ENCODE peak calls at places on chromosome 12, in four cellular contexts. One of them, this sample, is unnamed.
A peak's percentile ranks its signal among the peaks of the same experiment; 100 is the strongest.

GRCh38 chr12:89597210-89597609 is 71.4 kb upstream of the POC1B start:
- DNase-seq in pancreas: no peak
- DNase-seq in ovary: no peak
- DNase-seq in PC-9: no peak
- DNase-seq in this sample: no peak

GRCh38 chr12:100566887-100567637 is 6.4 kb upstream of the GAS2L3 start:
- DNase-seq in ovary: no peak
- DNase-seq in pancreas: no peak
- DNase-seq in PC-9: no peak
- DNase-seq in this sample: no peak

GRCh38 chr12:42473130-42473529 is 116.4 kb downstream of the PRICKLE1 start:
- DNase-seq in pancreas: no peak
- DNase-seq in PC-9: no peak
- DNase-seq in ovary: no peak
- DNase-seq in this sample: no peak

GRCh38 chr12:45634273-45634917 is 95.1 kb upstream of the ARID2 start:
- DNase-seq in ovary: no peak
- DNase-seq in PC-9: no peak
- DNase-seq in pancreas: no peak
- DNase-seq in this sample: no peak

GRCh38 chr12:6871052-6871957 is 1.8 kb downstream of the SPSB2 start:
- DNase-seq in PC-9: peak; percentile 82
- DNase-seq in pancreas: peak; percentile 67
- DNase-seq in ovary: no peak
- DNase-seq in this sample: no peak

GRCh38 chr12:106249411-106250135 is 1.8 kb upstream of the CKAP4 start:
- DNase-seq in pancreas: no peak
- DNase-seq in ovary: no peak
- DNase-seq in PC-9: no peak
- DNase-seq in this sample: no peak

GRCh38 chr12:45655186-45655585 is 74.3 kb upstream of the ARID2 start:
- DNase-seq in PC-9: no peak
- DNase-seq in pancreas: no peak
- DNase-seq in ovary: no peak
- DNase-seq in this sample: no peak

GRCh38 chr12:110531741-110532333 is 29.7 kb downstream of the RAD9B start:
- DNase-seq in PC-9: no peak
- DNase-seq in pancreas: no peak
- DNase-seq in ovary: no peak
- DNase-seq in this sample: no peak

GRCh38 chr12:86230516-86231146 is 25.6 kb downstream of the MGAT4C start:
- DNase-seq in pancreas: no peak
- DNase-seq in ovary: no peak
- DNase-seq in PC-9: no peak
- DNase-seq in this sample: no peak

GRCh38 chr12:64042901-64043300 is 179.2 kb downstream of the KICS2 start:
- DNase-seq in pancreas: no peak
- DNase-seq in PC-9: no peak
- DNase-seq in ovary: no peak
- DNase-seq in this sample: no peak

GRCh38 chr12:6318440-6318879 is 8.0 kb downstream of the PLEKHG6 start:
- DNase-seq in ovary: no peak
- DNase-seq in pancreas: no peak
- DNase-seq in PC-9: no peak
- DNase-seq in this sample: peak; percentile 46

GRCh38 chr12:30197392-30198047 is 413.8 kb upstream of the TMTC1 start:
- DNase-seq in pancreas: no peak
- DNase-seq in ovary: no peak
- DNase-seq in PC-9: no peak
- DNase-seq in this sample: no peak

GRCh38 chr12:29734299-29734698 is 49.4 kb downstream of the TMTC1 start:
- DNase-seq in pancreas: no peak
- DNase-seq in ovary: no peak
- DNase-seq in PC-9: no peak
- DNase-seq in this sample: no peak

GRCh38 chr12:10638728-10639127 is 25.3 kb upstream of the MAGOHB start:
- DNase-seq in PC-9: no peak
- DNase-seq in pancreas: no peak
- DNase-seq in ovary: no peak
- DNase-seq in this sample: no peak

GRCh38 chr12:57146092-57146491 is 1.3 kb downstream of the LRP1-AS start:
- DNase-seq in pancreas: no peak
- DNase-seq in ovary: no peak
- DNase-seq in PC-9: no peak
- DNase-seq in this sample: no peak

GRCh38 chr12:91189526-91189925 is 6.9 kb upstream of the DCN start:
- DNase-seq in PC-9: no peak
- DNase-seq in pancreas: no peak
- DNase-seq in ovary: no peak
- DNase-seq in this sample: no peak

GRCh38 chr12:94109154-94109553 is 39.2 kb upstream of the PLXNC1 start:
- DNase-seq in pancreas: no peak
- DNase-seq in ovary: no peak
- DNase-seq in PC-9: no peak
- DNase-seq in this sample: no peak

GRCh38 chr12:104291867-104292524 is 11.5 kb upstream of the EID3 start:
- DNase-seq in PC-9: no peak
- DNase-seq in pancreas: no peak
- DNase-seq in ovary: no peak
- DNase-seq in this sample: no peak

GRCh38 chr12:93825926-93826599 is 148.9 kb downstream of the CRADD start:
- DNase-seq in ovary: no peak
- DNase-seq in PC-9: no peak
- DNase-seq in pancreas: no peak
- DNase-seq in this sample: no peak

GRCh38 chr12:91098942-91099341 is 12.4 kb downstream of the LUM start:
- DNase-seq in pancreas: no peak
- DNase-seq in PC-9: peak; percentile 34
- DNase-seq in ovary: no peak
- DNase-seq in this sample: no peak

GRCh38 chr12:120136093-120136770 is 19.7 kb upstream of the RAB35 start:
- DNase-seq in ovary: no peak
- DNase-seq in pancreas: peak; percentile 40
- DNase-seq in PC-9: peak; percentile 58
- DNase-seq in this sample: no peak

GRCh38 chr12:104630230-104630670 is 173.5 kb downstream of the CHST11 start:
- DNase-seq in pancreas: no peak
- DNase-seq in ovary: no peak
- DNase-seq in PC-9: no peak
- DNase-seq in this sample: no peak

GRCh38 chr12:65943388-65944137 is 119.3 kb downstream of the HMGA2 start:
- DNase-seq in pancreas: no peak
- DNase-seq in ovary: no peak
- DNase-seq in PC-9: no peak
- DNase-seq in this sample: no peak

DNA sequence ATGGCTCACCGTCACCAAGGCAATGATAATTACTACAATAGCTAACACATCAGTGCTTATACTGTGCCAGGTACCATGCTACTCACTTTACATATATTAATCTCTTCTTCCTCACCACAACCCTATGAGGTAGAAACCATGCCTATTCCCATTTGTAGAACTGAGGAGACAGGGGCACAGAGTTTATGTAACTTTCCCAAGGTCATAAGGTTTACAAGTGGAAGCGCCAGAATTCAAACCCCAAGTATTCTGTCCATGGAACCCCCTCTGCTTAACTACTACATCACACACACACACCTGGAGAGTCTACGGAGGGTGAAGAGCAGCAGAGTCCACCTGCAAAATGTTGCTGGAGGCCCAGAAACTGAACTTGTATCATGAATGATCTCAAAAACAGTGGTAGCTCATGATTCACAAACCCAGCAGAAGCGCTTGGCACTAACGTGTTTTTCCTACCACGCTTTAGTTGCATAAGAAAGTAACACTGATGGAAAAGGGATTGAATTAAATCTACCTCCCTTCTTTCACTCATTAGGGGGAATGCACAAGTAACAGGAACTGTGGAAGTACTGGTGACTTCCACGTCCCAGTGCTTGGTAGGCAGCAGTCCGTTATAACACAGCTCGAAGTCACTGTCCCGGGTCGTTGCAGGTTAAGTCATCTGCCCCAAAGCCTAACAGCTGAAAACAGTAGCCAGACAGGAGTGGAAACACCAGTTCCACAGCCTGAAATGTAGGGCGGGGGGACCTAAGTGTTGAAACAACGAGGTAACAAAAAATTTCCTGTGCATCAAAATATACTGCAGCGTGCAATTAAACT is 2.0 kb downstream of the ITPR2 start:
- DNase-seq in PC-9: no peak
- DNase-seq in ovary: no peak
- DNase-seq in pancreas: no peak
- DNase-seq in this sample: no peak
- H3K4me3 ChIP-seq in PC-9: no peak overlapping the region
- H3K4me3 ChIP-seq in ovary: no peak overlapping the region
- H3K4me3 ChIP-seq in pancreas: no peak overlapping the region
- H3K4me3 ChIP-seq in this sample: peak overlapping the region; percentile 89

GRCh38 chr12:50618864-50619609 is 114.3 kb downstream of the DIP2B start:
- DNase-seq in pancreas: no peak
- DNase-seq in PC-9: peak; percentile 71
- DNase-seq in ovary: no peak
- DNase-seq in this sample: no peak

GRCh38 chr12:50620050-50620974 is 115.5 kb downstream of the DIP2B start:
- DNase-seq in PC-9: peak; percentile 51
- DNase-seq in pancreas: no peak
- DNase-seq in ovary: no peak
- DNase-seq in this sample: no peak

GRCh38 chr12:50615534-50616296 is 110.9 kb downstream of the DIP2B start:
- DNase-seq in ovary: no peak
- DNase-seq in PC-9: peak; percentile 21
- DNase-seq in pancreas: no peak
- DNase-seq in this sample: no peak

GRCh38 chr12:50619610-50619958 is 114.8 kb downstream of the DIP2B start:
- DNase-seq in pancreas: no peak
- DNase-seq in ovary: no peak
- DNase-seq in PC-9: no peak
- DNase-seq in this sample: no peak

GRCh38 chr12:50617657-50618056 is 112.9 kb downstream of the DIP2B start:
- DNase-seq in ovary: no peak
- DNase-seq in PC-9: no peak
- DNase-seq in pancreas: no peak
- DNase-seq in this sample: no peak
- H3K4me1 ChIP-seq in ovary: peaks cover 17% of the 10 kb centered on the region
- H3K4me1 ChIP-seq in PC-9: peaks cover 93% of the 10 kb centered on the region
- H3K4me1 ChIP-seq in pancreas: peaks cover 16% of the 10 kb centered on the region
- H3K4me1 ChIP-seq in this sample: peaks cover 36% of the 10 kb centered on the region

GRCh38 chr12:51814311-51815088 is 34.0 kb downstream of the FIGNL2 start:
- DNase-seq in pancreas: peak; percentile 92
- DNase-seq in PC-9: peak; percentile 13
- DNase-seq in ovary: peak; percentile 66
- DNase-seq in this sample: peak; percentile 89
- H3K4me3 ChIP-seq in pancreas: peak overlapping the region; percentile 52
- H3K4me3 ChIP-seq in PC-9: no peak overlapping the region
- H3K4me3 ChIP-seq in ovary: peak overlapping the region; percentile 35
- H3K4me3 ChIP-seq in this sample: peak overlapping the region; percentile 63

GRCh38 chr12:9509464-9510166 is 98.1 kb downstream of the KLRB1 start:
- DNase-seq in pancreas: no peak
- DNase-seq in ovary: no peak
- DNase-seq in PC-9: no peak
- DNase-seq in this sample: no peak
- H3K4me1 ChIP-seq in pancreas: no peaks in the 10 kb centered on the region
- H3K4me1 ChIP-seq in ovary: no peaks in the 10 kb centered on the region
- H3K4me1 ChIP-seq in PC-9: no peaks in the 10 kb centered on the region
- H3K4me1 ChIP-seq in this sample: no peaks in the 10 kb centered on the region

GRCh38 chr12:48811454-48812090 is 6.7 kb upstream of the CACNB3 start:
- DNase-seq in PC-9: no peak
- DNase-seq in ovary: no peak
- DNase-seq in pancreas: no peak
- DNase-seq in this sample: no peak
- H3K4me3 ChIP-seq in PC-9: no peak overlapping the region
- H3K4me3 ChIP-seq in ovary: no peak overlapping the region
- H3K4me3 ChIP-seq in pancreas: no peak overlapping the region
- H3K4me3 ChIP-seq in this sample: no peak overlapping the region

DNA sequence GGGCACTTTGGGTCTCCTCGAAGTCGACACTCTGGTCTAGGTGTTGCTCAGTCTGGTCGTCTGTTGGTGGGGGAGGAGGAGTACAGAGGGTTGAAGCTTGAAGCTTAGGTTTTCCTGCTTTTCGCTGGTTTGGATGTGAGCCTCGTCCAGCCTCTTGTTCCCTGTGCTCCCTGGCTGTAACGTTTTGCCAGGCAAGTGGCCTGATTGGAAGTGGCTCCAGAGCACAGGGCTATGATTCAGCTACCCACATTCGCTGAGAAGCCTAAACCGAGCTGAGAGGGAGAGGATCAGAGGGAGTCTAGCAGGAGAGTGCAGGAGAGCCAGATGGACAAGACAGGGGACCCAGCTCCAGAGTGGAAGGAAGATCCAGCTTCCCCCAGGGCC is 6.1 kb downstream of the HOXC10 start:
- DNase-seq in PC-9: no peak
- DNase-seq in ovary: no peak
- DNase-seq in pancreas: no peak
- DNase-seq in this sample: no peak
- H3K4me1 ChIP-seq in PC-9: peaks cover 33% of the 10 kb centered on the region
- H3K4me1 ChIP-seq in ovary: peaks cover 8% of the 10 kb centered on the region
- H3K4me1 ChIP-seq in pancreas: peaks cover 18% of the 10 kb centered on the region
- H3K4me1 ChIP-seq in this sample: peaks cover 30% of the 10 kb centered on the region

DNA sequence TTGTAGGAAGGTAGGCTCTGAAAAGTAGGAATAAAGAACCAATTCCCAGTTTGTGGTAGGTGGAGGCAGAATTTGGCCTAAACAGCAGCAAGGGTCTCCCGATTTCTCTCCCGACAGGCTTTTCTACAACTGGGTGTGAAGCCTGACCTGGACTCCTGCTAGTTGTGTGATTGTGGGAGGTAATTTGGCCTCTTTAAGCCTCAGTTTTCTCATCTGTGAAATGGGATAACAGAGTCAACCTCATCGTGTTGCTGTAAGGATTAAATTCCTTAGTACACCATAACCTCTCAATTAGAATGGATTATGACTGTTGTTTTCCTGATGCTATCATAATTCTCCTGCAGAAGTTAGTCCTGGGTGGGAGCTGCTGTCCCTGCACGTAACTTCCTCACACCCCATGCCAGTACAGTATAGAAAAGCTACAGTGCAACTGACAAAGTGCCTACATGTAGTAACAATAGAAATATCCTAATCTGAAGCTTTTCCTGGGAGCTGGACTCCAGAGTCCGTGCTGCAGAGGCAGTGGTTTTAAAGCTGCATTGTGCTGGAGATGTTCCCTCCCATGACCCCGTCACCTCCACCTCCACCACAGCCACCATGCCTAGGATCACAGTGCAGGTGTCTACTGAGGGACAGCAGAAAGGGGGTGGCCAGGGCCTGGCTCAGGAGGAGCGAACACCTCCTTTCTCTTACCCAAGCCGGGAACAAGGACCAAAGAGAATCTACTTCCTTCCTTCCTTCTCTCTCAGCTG is 76.5 kb downstream of the FBXL14 start:
- DNase-seq in pancreas: no peak
- DNase-seq in PC-9: no peak
- DNase-seq in ovary: no peak
- DNase-seq in this sample: no peak
- H3K4me3 ChIP-seq in pancreas: no peak overlapping the region
- H3K4me3 ChIP-seq in PC-9: no peak overlapping the region
- H3K4me3 ChIP-seq in ovary: no peak overlapping the region
- H3K4me3 ChIP-seq in this sample: no peak overlapping the region